ENCODE peak calls at places on chromosome 2, in seven cellular contexts. P is neuronal stem cell, L is H9, O is mesenchymal stem cell, C is IMR-90, A is mesendoderm, K is H1. F is an unnamed sample.

GRCh38 chr2:214220251-214220650 is 190.6 kb upstream of the VWC2L start:
- DNase-seq in P (no peak), L (no peak), O (no peak), C (no peak), A (no peak), K (no peak), F (no peak)

GRCh38 chr2:135657806-135658582 is 83.7 kb upstream of the UBXN4 start:
- DNase-seq in P (no peak), L (no peak), O (no peak), C (no peak), A (no peak), K (no peak), F (no peak)

GRCh38 chr2:105744091-105744908 is 412 bp upstream of the NCK2 start:
- DNase-seq in P (peak), L (no peak), O (peak), C (peak), A (peak), K (peak), F (peak)

GRCh38 chr2:219521066-219521880 is 7.0 kb downstream of the ASIC4 start:
- DNase-seq in P (no peak), L (peak), O (peak), C (peak), A (peak), K (peak), F (no peak)

GRCh38 chr2:163395602-163396001 is 340.2 kb downstream of the FIGN start:
- DNase-seq in P (no peak), L (no peak), O (no peak), C (no peak), A (no peak), K (no peak), F (no peak)

GRCh38 chr2:53632714-53633113 is 134.9 kb upstream of the CHAC2 start:
- DNase-seq in P (no peak), L (no peak), O (peak), C (peak), A (no peak), K (no peak), F (peak)

GRCh38 chr2:177691177-177691576 is 298.6 kb downstream of the AGPS start:
- DNase-seq in P (no peak), L (no peak), O (no peak), C (no peak), A (no peak), K (no peak), F (no peak)

GRCh38 chr2:6780765-6781274 is 84.9 kb downstream of the CMPK2 start:
- DNase-seq in P (no peak), L (no peak), O (peak), C (peak), A (no peak), K (no peak), F (no peak)

GRCh38 chr2:197647961-197648690 is 27.3 kb downstream of the RFTN2 start:
- DNase-seq in P (no peak), L (no peak), O (peak), C (peak), A (no peak), K (no peak), F (no peak)

GRCh38 chr2:145006957-145007672 is 487.2 kb upstream of the ZEB2 start:
- DNase-seq in P (no peak), L (no peak), O (peak), C (peak), A (no peak), K (no peak), F (peak)

GRCh38 chr2:9207641-9208301 is 1.2 kb downstream of the ASAP2 start:
- DNase-seq in P (no peak), L (peak), O (peak), C (no peak), A (peak), K (peak), F (no peak)

GRCh38 chr2:58081000-58081399 is 34.4 kb downstream of the VRK2 start:
- DNase-seq in P (no peak), L (no peak), O (no peak), C (no peak), A (no peak), K (no peak), F (no peak)

GRCh38 chr2:43199492-43200481 is 26.6 kb downstream of the ZFP36L2 start:
- DNase-seq in P (no peak), L (peak), O (peak), C (peak), A (peak), K (no peak), F (peak)

GRCh38 chr2:33791625-33792024 is 192.5 kb upstream of the FAM98A start:
- DNase-seq in P (no peak), L (no peak), O (peak), C (peak), A (no peak), K (no peak), F (peak)

GRCh38 chr2:215529271-215529670 is 93.4 kb upstream of the FN1 start:
- DNase-seq in P (no peak), L (no peak), O (peak), C (peak), A (no peak), K (no peak), F (peak)

GRCh38 chr2:148209598-148209997 is 188.7 kb downstream of the MBD5 start:
- DNase-seq in P (no peak), L (peak), O (no peak), C (no peak), A (peak), K (no peak), F (no peak)

GRCh38 chr2:11532434-11533055 is 1.3 kb upstream of the GREB1 start:
- DNase-seq in P (no peak), L (no peak), O (peak), C (peak), A (no peak), K (no peak), F (peak)

GRCh38 chr2:19474128-19474527 is 115.7 kb upstream of the OSR1 start:
- DNase-seq in P (no peak), L (no peak), O (peak), C (peak), A (no peak), K (no peak), F (no peak)

GRCh38 chr2:102129956-102130650 is 12.4 kb upstream of the IL1R1 start:
- DNase-seq in P (no peak), L (no peak), O (no peak), C (no peak), A (no peak), K (no peak), F (no peak)

GRCh38 chr2:54979645-54980044 is 70.6 kb downstream of the RTN4 start:
- DNase-seq in P (no peak), L (no peak), O (no peak), C (no peak), A (peak), K (no peak), F (peak)

GRCh38 chr2:172931256-172931894 is 144.3 kb upstream of the MAP3K20 start:
- DNase-seq in P (peak), L (no peak), O (peak), C (peak), A (peak), K (no peak), F (no peak)

GRCh38 chr2:23589220-23589647 is 204.3 kb downstream of the KLHL29 start:
- DNase-seq in P (no peak), L (no peak), O (no peak), C (no peak), A (no peak), K (no peak), F (no peak)

GRCh38 chr2:230408244-230408842 is 7.7 kb upstream of the SP100 start:
- DNase-seq in P (no peak), L (no peak), O (peak), C (peak), A (no peak), K (no peak), F (no peak)

GRCh38 chr2:54876764-54877163 is 153.3 kb downstream of the EML6 start:
- DNase-seq in P (no peak), L (no peak), O (no peak), C (no peak), A (no peak), K (no peak), F (no peak)

GRCh38 chr2:67854103-67854502 is 208.7 kb downstream of the C1D start:
- DNase-seq in P (no peak), L (no peak), O (no peak), C (no peak), A (no peak), K (no peak), F (no peak)

GRCh38 chr2:43169987-43170732 is 56.2 kb downstream of the ZFP36L2 start:
- DNase-seq in P (no peak), L (peak), O (no peak), C (no peak), A (no peak), K (peak), F (no peak)

GRCh38 chr2:28101123-28101522 is 210.6 kb downstream of the BABAM2 start:
- DNase-seq in P (no peak), L (no peak), O (no peak), C (peak), A (no peak), K (no peak), F (no peak)

GRCh38 chr2:27079233-27080139 is 1.1 kb downstream of the EMILIN1 start:
- DNase-seq in P (no peak), L (no peak), O (peak), C (no peak), A (no peak), K (no peak), F (no peak)

GRCh38 chr2:230864605-230865323 is at the start of gene ITM2C:
- DNase-seq in P (no peak), L (peak), O (peak), C (peak), A (peak), K (peak), F (peak)

GRCh38 chr2:197184959-197185586 is 125.5 kb downstream of the ANKRD44 start:
- DNase-seq in P (peak), L (no peak), O (no peak), C (peak), A (no peak), K (no peak), F (no peak)

GRCh38 chr2:201450910-201451329 is 338 bp downstream of the TRAK2 start:
- DNase-seq in P (no peak), L (no peak), O (no peak), C (peak), A (no peak), K (no peak), F (no peak)

GRCh38 chr2:95305341-95306058 is 8.4 kb downstream of the KCNIP3 start:
- DNase-seq in P (no peak), L (no peak), O (no peak), C (no peak), A (no peak), K (no peak), F (no peak)

GRCh38 chr2:99198103-99198841 is 17.3 kb downstream of the MRPL30 start:
- DNase-seq in P (no peak), L (no peak), O (no peak), C (no peak), A (peak), K (no peak), F (no peak)

GRCh38 chr2:8607591-8607990 is 74.3 kb upstream of the ID2 start:
- DNase-seq in P (no peak), L (no peak), O (peak), C (peak), A (no peak), K (no peak), F (no peak)

GRCh38 chr2:47833516-47833968 is 50.6 kb downstream of the MSH6 start:
- DNase-seq in P (no peak), L (no peak), O (no peak), C (no peak), A (no peak), K (no peak), F (no peak)
- H3K18ac ChIP-seq in P (no peak), L (no peak), O (no peak), C (no peak), A (no peak), K (no peak), F (no peak)

GRCh38 chr2:119234021-119235019 is 10.7 kb downstream of the STEAP3 start:
- DNase-seq in P (peak), L (peak), O (peak), C (peak), A (peak), K (peak), F (no peak)
- H3K18ac ChIP-seq in P (no peak), L (no peak), O (peak), C (no peak), A (no peak), K (no peak), F (no peak)

DNA sequence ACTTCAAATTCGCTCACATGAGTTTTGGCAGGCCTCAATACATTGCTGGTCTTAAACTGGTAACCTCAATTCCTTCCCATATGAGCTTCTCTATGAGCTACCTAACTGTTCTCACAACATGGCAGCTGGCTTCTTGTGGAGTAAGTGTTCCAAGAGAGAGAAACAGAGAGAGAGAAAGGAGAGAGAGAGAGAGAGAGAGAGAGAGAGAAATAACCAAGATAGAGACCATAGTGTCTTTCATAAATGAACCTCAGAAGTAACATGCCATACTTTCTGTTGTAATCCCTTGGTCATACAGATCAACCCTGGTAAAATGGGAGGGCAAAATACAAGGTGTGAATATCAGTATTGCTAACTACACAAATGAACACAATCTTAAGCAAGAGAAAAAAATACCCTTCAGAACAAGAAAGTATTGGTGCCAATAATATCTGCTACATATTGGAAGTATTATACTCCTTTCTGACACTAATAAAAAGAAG is 33.2 kb upstream of the UBE2E3 start:
- DNase-seq in P (no peak), L (no peak), O (no peak), C (no peak), A (no peak), K (no peak), F (no peak)
- H3K18ac ChIP-seq in P (no peak), L (no peak), O (no peak), C (no peak), A (no peak), K (no peak), F (no peak)

DNA sequence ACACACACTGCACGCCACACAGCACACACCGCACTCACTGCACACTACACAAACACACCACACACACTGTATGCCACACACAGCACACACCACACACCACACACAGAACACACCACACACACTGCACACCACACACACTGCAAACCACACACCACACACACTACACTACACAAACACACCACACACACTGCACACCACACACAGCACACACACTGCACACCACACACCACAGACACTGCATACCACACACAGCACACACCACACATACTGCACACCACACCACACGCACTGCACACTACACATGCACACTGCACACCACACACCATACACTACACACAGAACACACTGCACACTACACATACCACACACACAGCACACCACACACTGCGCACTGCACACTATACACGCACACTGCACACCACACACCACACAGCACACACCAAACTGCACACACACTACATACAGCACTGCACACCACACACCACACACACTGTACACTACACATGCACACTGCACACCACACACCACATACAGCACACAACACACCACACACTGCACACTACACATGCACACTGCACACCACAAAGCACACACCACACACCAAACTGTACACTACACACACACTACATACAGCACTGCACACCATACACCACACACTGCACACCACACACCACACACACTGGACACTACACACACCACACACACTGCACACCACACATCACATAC is 59.6 kb downstream of the ASB1 start:
- DNase-seq in P (no peak), L (peak), O (no peak), C (no peak), A (no peak), K (no peak), F (no peak)
- H3K18ac ChIP-seq in P (peak), L (no peak), O (no peak), C (no peak), A (no peak), K (no peak), F (no peak)

GRCh38 chr2:73894877-73895276 is 2.1 kb downstream of the ACTG2 start:
- DNase-seq in P (no peak), L (no peak), O (no peak), C (no peak), A (no peak), K (no peak), F (no peak)
- H3K18ac ChIP-seq in P (no peak), L (no peak), O (no peak), C (no peak), A (no peak), K (no peak), F (no peak)